ENCODE peak calls at places on chromosomes 16 and 17, in five cellular contexts. R, H, L, T and A are unnamed samples. For H3K27me3, the result is how much of the 10 kb centered on the place peaks cover.

GRCh38 chr16:6453742-6454141 is 878.9 kb upstream of the RBFOX1 start:
- DNase-seq in R (no peak), H (no peak), L (no peak), T (no peak), A (no peak)

GRCh38 chr17:67393809-67394418 is 16.8 kb downstream of the PITPNC1 start:
- DNase-seq in R (no peak), H (no peak), L (no peak), T (no peak), A (no peak)

GRCh38 chr16:11135167-11135973 is 120.6 kb downstream of the SOCS1 start:
- DNase-seq in R (peak), H (no peak), L (no peak), T (no peak), A (no peak)

GRCh38 chr17:7357381-7357780 is 2.4 kb downstream of the TMEM95 start:
- DNase-seq in R (no peak), H (no peak), L (no peak), T (no peak), A (no peak)

GRCh38 chr17:71528210-71528609 is 592.6 kb upstream of the SOX9 start:
- DNase-seq in R (no peak), H (no peak), L (no peak), T (no peak), A (no peak)

GRCh38 chr17:47702391-47702995 is 8.5 kb downstream of the TBKBP1 start:
- DNase-seq in R (no peak), H (no peak), L (no peak), T (no peak), A (no peak)

GRCh38 chr16:46972429-46972970 is 974 bp downstream of the DNAJA2 start:
- DNase-seq in R (peak), H (no peak), L (no peak), T (no peak), A (no peak)

GRCh38 chr17:18226284-18226945 is 980 bp downstream of the LLGL1 start:
- DNase-seq in R (no peak), H (no peak), L (no peak), T (no peak), A (no peak)

GRCh38 chr17:58352843-58353719 is 1.1 kb upstream of the SUPT4H1 start:
- DNase-seq in R (peak), H (peak), L (no peak), T (peak), A (no peak)

GRCh38 chr17:29291163-29291752 is 2.7 kb downstream of the NUFIP2 start:
- DNase-seq in R (peak), H (no peak), L (no peak), T (peak), A (no peak)

GRCh38 chr16:20401475-20402016 is 3.0 kb downstream of the PDILT start:
- DNase-seq in R (no peak), H (no peak), L (no peak), T (peak), A (no peak)

GRCh38 chr17:50117202-50118040 is 12.5 kb downstream of the SAMD14 start:
- DNase-seq in R (peak), H (peak), L (no peak), T (peak), A (no peak)

GRCh38 chr17:7606280-7606679 is 8.4 kb downstream of the FXR2 start:
- DNase-seq in R (no peak), H (no peak), L (no peak), T (no peak), A (no peak)

GRCh38 chr17:48627242-48627597 is 1.1 kb upstream of the HOXB9 start:
- DNase-seq in R (no peak), H (no peak), L (no peak), T (no peak), A (no peak)

GRCh38 chr16:30786936-30787612 is at the start of gene ZNF629:
- DNase-seq in R (peak), H (peak), L (no peak), T (peak), A (no peak)

GRCh38 chr17:43721537-43722268 is 36.9 kb downstream of the SOST start:
- DNase-seq in R (peak), H (no peak), L (no peak), T (no peak), A (no peak)

DNA sequence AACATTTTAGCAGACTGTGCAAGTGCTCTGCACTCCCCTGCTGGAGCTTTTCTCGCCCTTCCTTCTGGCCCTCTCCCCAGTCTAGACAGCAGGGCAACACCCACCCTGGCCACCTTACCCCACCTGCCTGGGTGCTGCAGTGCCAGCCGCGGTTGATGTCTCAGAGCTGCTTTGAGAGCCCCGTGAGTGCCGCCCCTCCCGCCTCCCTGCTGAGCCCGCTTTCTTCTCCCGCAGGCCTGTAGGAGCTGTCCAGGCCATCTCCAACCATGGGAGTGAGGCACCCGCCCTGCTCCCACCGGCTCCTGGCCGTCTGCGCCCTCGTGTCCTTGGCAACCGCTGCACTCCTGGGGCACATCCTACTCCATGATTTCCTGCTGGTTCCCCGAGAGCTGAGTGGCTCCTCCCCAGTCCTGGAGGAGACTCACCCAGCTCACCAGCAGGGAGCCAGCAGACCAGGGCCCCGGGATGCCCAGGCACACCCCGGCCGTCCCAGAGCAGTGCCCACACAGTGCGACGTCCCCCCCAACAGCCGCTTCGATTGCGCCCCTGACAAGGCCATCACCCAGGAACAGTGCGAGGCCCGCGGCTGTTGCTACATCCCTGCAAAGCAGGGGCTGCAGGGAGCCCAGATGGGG is 3.1 kb downstream of the GAA start:
- DNase-seq in R (peak), H (peak), L (no peak), T (no peak), A (no peak)
- H3K27ac ChIP-seq in R (peak), H (no peak), L (no peak), T (no peak), A (no peak)

GRCh38 chr17:81163051-81163695 is 2.1 kb upstream of the PVALEF start:
- DNase-seq in R (no peak), H (no peak), L (no peak), T (no peak), A (no peak)
- H3K27me3 ChIP-seq in R (under half), H (under half), L (under half), T (under half), A (under half)

GRCh38 chr16:1774456-1774795 is 1.5 kb upstream of the MRPS34 start:
- DNase-seq in R (no peak), H (no peak), L (no peak), T (no peak), A (no peak)

GRCh38 chr16:1775006-1775845 is 2.3 kb upstream of the MRPS34 start:
- DNase-seq in R (no peak), H (no peak), L (no peak), T (no peak), A (no peak)

GRCh38 chr16:1772908-1773702 is at the start of gene MRPS34:
- DNase-seq in R (peak), H (peak), L (peak), T (peak), A (no peak)

GRCh38 chr16:1772362-1772907 is at the start of gene EME2:
- DNase-seq in R (no peak), H (peak), L (no peak), T (peak), A (no peak)

GRCh38 chr16:1773703-1774455 is 945 bp upstream of the MRPS34 start:
- DNase-seq in R (peak), H (peak), L (no peak), T (no peak), A (no peak)
- H3K4me3 ChIP-seq in R (peak), H (peak), L (peak), T (peak), A (peak)

DNA sequence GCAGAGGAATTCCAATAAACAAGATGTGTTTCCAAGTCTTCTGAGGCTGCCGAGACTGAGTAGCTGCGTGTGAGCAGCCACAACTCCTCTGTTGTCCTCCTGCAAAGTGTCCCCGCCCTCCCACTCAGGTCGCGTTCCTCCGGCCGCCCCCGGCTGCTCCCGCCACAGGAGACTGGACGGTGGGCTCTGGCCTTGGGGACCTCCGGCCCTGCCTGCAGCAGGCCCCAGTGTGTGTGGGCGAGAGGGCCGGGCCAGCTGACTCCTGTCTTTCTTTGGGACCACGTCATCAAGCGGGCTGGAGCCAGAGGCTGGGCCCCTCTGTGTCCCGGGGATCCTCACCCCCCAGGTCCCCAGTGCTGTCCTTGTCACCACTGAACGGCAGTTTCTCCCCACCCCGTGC is 175.3 kb downstream of the NPIPB11 start:
- DNase-seq in R (peak), H (no peak), L (no peak), T (peak), A (no peak)
- H3K27ac ChIP-seq in R (no peak), H (no peak), L (no peak), T (no peak), A (no peak)

DNA sequence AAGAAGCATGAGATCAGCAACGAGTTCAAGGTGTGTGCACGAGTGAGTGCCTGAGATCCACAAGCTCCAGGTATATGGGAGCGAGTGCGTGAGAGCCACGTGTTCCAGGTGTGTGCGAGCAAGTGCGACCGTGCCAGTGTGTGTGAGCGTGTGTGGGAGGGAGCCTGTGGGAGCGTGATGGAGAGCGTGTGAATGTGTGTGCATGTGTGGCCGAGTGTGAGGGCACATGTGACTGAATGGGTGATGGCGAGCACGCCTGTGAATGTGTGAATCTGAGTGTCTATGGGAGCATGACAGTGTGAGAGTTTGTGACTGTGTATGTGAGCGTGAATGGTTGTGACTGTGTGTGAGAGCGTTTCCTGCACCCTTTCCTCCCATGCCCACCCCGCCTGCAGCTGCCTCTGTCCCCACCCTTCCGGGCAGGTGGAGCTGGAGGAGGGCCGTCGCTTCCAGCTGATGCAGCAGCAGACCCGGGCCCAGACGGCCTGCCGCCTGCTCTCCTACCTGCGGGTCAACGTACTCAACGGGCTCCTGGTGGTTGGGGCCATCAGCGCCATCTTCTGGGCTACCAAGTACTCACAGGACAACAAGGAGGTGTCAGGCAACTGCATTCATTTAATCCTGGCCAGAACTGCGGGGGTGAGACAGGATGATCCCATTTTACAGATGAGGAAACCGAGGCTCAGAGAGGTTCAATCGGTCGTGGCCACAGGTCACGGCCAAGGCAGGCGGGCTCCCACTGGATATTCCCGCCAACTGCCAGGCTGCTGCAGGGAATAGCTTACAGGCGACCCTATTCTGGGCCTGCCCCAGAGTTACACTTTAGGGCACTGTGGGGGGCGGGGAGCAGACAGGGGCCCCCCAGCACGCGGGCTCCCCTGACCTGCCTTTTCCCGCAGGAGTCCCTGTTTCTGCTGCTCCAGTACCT is 3.7 kb downstream of the TMC8 start:
- DNase-seq in R (peak), H (no peak), L (peak), T (peak), A (peak)
- H3K27me3 ChIP-seq in R (under half), H (under half), L (under half), T (half or more), A (under half)

GRCh38 chr17:3914319-3914685 is 2.0 kb downstream of the P2RX1 start:
- DNase-seq in R (no peak), H (no peak), L (no peak), T (no peak), A (no peak)
- H3K4me3 ChIP-seq in R (no peak), H (no peak), L (no peak), T (no peak), A (no peak)

DNA sequence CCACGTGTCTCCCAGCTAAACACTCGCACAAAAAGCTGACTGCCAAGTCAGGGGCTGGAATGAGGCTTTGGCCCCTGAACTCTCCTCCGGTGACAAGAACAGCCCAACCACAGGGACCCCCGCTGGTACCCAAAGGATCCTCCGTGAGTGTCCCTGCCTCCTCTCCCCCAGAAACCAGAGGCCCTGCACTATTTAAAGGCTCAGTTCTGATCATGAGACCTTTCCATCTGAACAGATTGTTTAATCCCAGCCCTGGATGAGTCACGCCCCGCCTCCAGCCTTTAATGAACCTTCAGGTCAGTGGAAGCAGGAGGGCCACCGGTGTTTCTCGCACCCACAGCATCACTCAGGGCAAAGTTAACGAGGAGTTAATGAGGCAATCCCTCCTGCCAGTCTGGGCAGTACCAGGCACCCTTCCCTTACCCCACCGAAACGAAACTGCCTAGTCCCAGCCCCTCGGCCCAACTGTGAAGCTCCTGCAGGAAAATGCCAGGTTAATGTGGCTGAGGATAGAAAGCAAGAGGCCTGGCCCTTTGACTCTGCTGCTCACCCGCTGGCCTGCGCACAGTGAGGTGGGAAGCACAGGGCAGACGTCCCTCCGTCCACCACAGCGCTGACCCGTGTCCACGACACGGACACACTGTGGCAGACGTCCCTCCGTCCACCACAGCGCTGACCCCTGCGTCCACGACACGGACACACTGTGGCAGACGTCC is 32.4 kb downstream of the TIMM22 start:
- DNase-seq in R (peak), H (peak), L (no peak), T (no peak), A (no peak)
- H3K27ac ChIP-seq in R (no peak), H (no peak), L (no peak), T (no peak), A (no peak)

GRCh38 chr16:88466175-88466862 is 13.2 kb downstream of the ZFPM1 start:
- DNase-seq in R (no peak), H (no peak), L (no peak), T (no peak), A (no peak)
- H3K27me3 ChIP-seq in R (under half), H (under half), L (under half), T (under half), A (under half)

DNA sequence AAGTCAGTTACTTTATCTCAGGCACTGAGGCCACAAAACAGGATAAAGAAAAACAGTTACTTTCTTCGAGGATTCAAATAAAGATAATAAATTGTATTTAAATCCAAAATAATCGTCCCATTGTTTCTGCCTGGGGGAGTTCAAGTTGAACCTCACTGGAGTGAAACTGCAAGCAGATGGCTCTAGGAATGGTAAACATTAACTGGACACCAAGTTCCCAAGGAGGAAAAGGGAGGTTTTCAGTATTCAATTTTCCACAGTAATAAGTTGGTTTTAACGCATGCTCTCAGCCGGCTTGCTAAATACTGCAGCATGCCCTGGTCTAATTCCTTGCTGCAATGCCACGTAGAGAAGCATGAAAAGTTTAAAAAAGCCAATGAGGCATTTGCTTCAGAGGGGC is 20.1 kb upstream of the FOXJ1 start:
- DNase-seq in R (peak), H (no peak), L (no peak), T (no peak), A (no peak)
- H3K4me3 ChIP-seq in R (no peak), H (no peak), L (no peak), T (no peak), A (no peak)